ENCODE peak calls at places on chromosomes 7 and 10, in six cellular contexts. One of them, this sample, is unnamed.

GRCh38 chr10:3769511-3769910 is 15.5 kb downstream of the KLF6 start:
- DNase-seq in astrocyte: no peak
- DNase-seq in A549: no peak
- DNase-seq in colonic mucosa: no peak
- DNase-seq in brain microvascular endothelial cell: no peak
- DNase-seq in fibroblast of lung: no peak
- DNase-seq in this sample: no peak

GRCh38 chr10:26969145-26969926 is 108.6 kb upstream of the ABI1 start:
- DNase-seq in astrocyte: no peak
- DNase-seq in A549: no peak
- DNase-seq in colonic mucosa: no peak
- DNase-seq in brain microvascular endothelial cell: no peak
- DNase-seq in fibroblast of lung: no peak
- DNase-seq in this sample: peak; percentile 1

GRCh38 chr7:148116954-148117353 is 473.6 kb upstream of the C7orf33 start:
- DNase-seq in astrocyte: no peak
- DNase-seq in A549: no peak
- DNase-seq in colonic mucosa: no peak
- DNase-seq in brain microvascular endothelial cell: no peak
- DNase-seq in fibroblast of lung: no peak
- DNase-seq in this sample: no peak

GRCh38 chr7:7869036-7869435 is 99.6 kb upstream of the GLCCI1 start:
- DNase-seq in astrocyte: no peak
- DNase-seq in A549: no peak
- DNase-seq in colonic mucosa: no peak
- DNase-seq in brain microvascular endothelial cell: no peak
- DNase-seq in fibroblast of lung: no peak
- DNase-seq in this sample: no peak

GRCh38 chr10:38038107-38038931 is 27.8 kb downstream of the ZNF33A start:
- DNase-seq in astrocyte: no peak
- DNase-seq in A549: no peak
- DNase-seq in colonic mucosa: no peak
- DNase-seq in brain microvascular endothelial cell: no peak
- DNase-seq in fibroblast of lung: no peak
- DNase-seq in this sample: no peak

GRCh38 chr7:128236924-128237586 is 4.0 kb upstream of the LEP start:
- DNase-seq in astrocyte: peak; percentile 77
- DNase-seq in A549: peak; percentile 32
- DNase-seq in colonic mucosa: no peak
- DNase-seq in brain microvascular endothelial cell: peak; percentile 84
- DNase-seq in fibroblast of lung: peak; percentile 82
- DNase-seq in this sample: peak; percentile 62

GRCh38 chr10:52394246-52394645 is 80.2 kb downstream of the DKK1 start:
- DNase-seq in astrocyte: no peak
- DNase-seq in A549: no peak
- DNase-seq in colonic mucosa: no peak
- DNase-seq in brain microvascular endothelial cell: no peak
- DNase-seq in fibroblast of lung: no peak
- DNase-seq in this sample: no peak

GRCh38 chr7:132614428-132615076 is 38.3 kb upstream of the PLXNA4 start:
- DNase-seq in astrocyte: no peak
- DNase-seq in A549: no peak
- DNase-seq in colonic mucosa: peak; percentile 31
- DNase-seq in brain microvascular endothelial cell: no peak
- DNase-seq in fibroblast of lung: peak; percentile 25
- DNase-seq in this sample: no peak

GRCh38 chr10:126663880-126664279 is 6.6 kb downstream of the C10orf90 start:
- DNase-seq in astrocyte: peak; percentile 93
- DNase-seq in A549: peak; percentile 5
- DNase-seq in colonic mucosa: no peak
- DNase-seq in brain microvascular endothelial cell: peak; percentile 81
- DNase-seq in fibroblast of lung: peak; percentile 94
- DNase-seq in this sample: peak; percentile 41

GRCh38 chr7:40884226-40884625 is 749.4 kb downstream of the SUGCT start:
- DNase-seq in astrocyte: peak; percentile 36
- DNase-seq in A549: no peak
- DNase-seq in colonic mucosa: no peak
- DNase-seq in brain microvascular endothelial cell: peak; percentile 60
- DNase-seq in fibroblast of lung: peak; percentile 50
- DNase-seq in this sample: no peak

GRCh38 chr7:96327429-96327828 is 5.5 kb upstream of the SLC25A13 start:
- DNase-seq in astrocyte: no peak
- DNase-seq in A549: no peak
- DNase-seq in colonic mucosa: peak; percentile 94
- DNase-seq in brain microvascular endothelial cell: no peak
- DNase-seq in fibroblast of lung: no peak
- DNase-seq in this sample: no peak

GRCh38 chr7:34277016-34277800 is 371.9 kb downstream of the BMPER start:
- DNase-seq in astrocyte: peak; percentile 74
- DNase-seq in A549: no peak
- DNase-seq in colonic mucosa: no peak
- DNase-seq in brain microvascular endothelial cell: peak; percentile 78
- DNase-seq in fibroblast of lung: peak; percentile 81
- DNase-seq in this sample: no peak

GRCh38 chr10:113528876-113529275 is 24.0 kb upstream of the HABP2 start:
- DNase-seq in astrocyte: no peak
- DNase-seq in A549: no peak
- DNase-seq in colonic mucosa: no peak
- DNase-seq in brain microvascular endothelial cell: no peak
- DNase-seq in fibroblast of lung: no peak
- DNase-seq in this sample: no peak

GRCh38 chr10:9069136-9069535 is 1014.6 kb downstream of the GATA3 start:
- DNase-seq in astrocyte: peak; percentile 50
- DNase-seq in A549: no peak
- DNase-seq in colonic mucosa: no peak
- DNase-seq in brain microvascular endothelial cell: no peak
- DNase-seq in fibroblast of lung: peak; percentile 67
- DNase-seq in this sample: no peak

GRCh38 chr10:31143331-31143935 is 111.8 kb upstream of the ZNF438 start:
- DNase-seq in astrocyte: peak; percentile 58
- DNase-seq in A549: no peak
- DNase-seq in colonic mucosa: no peak
- DNase-seq in brain microvascular endothelial cell: no peak
- DNase-seq in fibroblast of lung: peak; percentile 64
- DNase-seq in this sample: no peak

DNA sequence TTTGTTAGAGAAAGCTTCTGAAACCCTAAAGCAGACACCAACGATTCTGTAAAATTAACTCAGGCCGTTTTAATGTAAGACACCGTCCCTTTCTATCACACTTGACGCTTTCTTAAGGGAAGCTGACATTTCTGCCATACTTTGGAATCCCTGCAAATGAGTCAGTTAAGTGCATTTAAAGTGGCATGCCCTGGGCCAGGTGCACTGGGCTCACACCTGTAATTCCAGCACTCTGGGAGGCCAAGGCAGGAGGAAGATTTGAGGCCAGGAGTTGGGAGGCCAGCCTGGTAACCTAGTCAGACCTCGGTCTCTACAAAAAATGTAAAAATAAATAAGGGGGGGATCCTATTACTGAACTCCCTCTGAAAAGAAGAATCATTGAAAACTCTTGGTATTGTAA is 4.4 kb downstream of the UBE2H start:
- DNase-seq in astrocyte: no peak
- DNase-seq in A549: no peak
- DNase-seq in colonic mucosa: no peak
- DNase-seq in brain microvascular endothelial cell: no peak
- DNase-seq in fibroblast of lung: no peak
- DNase-seq in this sample: no peak
- H3K4me3 ChIP-seq in astrocyte: no peak overlapping the region
- H3K4me3 ChIP-seq in A549: peak overlapping the region; percentile 73
- H3K4me3 ChIP-seq in colonic mucosa: no peak overlapping the region
- H3K4me3 ChIP-seq in brain microvascular endothelial cell: no peak overlapping the region
- H3K4me3 ChIP-seq in fibroblast of lung: peak overlapping the region; percentile 38
- H3K4me3 ChIP-seq in this sample: no peak overlapping the region

DNA sequence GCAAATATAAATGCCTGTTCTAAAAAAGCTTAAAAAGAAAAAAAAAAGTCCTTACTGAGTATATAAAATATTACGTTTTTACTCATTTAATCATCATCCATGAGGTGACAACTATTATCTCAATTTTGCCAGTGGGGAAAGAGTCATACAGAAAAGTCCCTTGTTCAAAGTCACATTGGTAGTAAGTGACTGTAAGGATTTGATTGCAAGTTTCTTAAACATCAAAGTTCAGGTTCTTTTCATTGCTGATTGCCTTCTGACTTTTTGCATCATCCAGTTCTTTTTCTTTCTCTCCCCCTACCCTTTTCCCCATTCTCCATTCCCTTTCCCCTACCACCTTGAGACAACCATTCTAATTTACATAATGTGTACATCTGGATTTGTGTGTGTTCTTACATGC is 363.3 kb downstream of the NRG3 start:
- DNase-seq in astrocyte: no peak
- DNase-seq in A549: no peak
- DNase-seq in colonic mucosa: no peak
- DNase-seq in brain microvascular endothelial cell: no peak
- DNase-seq in fibroblast of lung: no peak
- DNase-seq in this sample: no peak
- TF ChIP-seq CTCF in astrocyte: no peak
- TF ChIP-seq CTCF in A549: no peak
- TF ChIP-seq CTCF in colonic mucosa: no peak
- TF ChIP-seq CTCF in brain microvascular endothelial cell: no peak
- TF ChIP-seq CTCF in fibroblast of lung: no peak
- TF ChIP-seq CTCF in this sample: no peak

DNA sequence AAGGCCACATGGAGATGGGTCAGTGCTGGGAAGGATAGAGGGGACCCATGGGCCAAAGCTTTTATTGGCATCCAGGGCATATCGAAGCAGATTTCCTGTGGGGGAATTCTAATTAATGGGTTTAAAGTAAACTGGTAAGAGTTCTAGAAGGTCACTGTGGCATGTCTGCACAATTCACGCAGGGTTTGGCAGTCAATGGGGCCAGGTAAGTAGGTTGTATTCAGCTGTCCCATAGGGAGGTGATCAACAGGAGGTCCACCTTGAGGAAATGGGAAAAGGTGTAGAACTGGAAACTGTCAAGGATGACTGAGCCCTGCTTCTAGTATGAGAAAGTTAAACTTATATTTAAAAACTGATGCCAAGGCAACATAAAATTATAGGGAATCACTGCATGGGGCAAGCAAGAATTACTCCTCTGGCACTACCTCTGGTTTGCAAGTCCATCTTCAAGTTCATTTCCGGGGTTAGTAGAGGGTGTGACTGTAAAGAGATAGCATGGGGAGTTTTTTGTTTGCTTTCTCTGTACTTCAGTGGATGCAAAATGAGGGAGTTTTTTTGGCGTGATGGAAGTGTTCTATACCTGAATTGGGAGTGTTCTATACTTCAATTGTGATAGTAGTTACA is 22.5 kb downstream of the TBC1D12 start:
- DNase-seq in astrocyte: no peak
- DNase-seq in A549: no peak
- DNase-seq in colonic mucosa: no peak
- DNase-seq in brain microvascular endothelial cell: no peak
- DNase-seq in fibroblast of lung: no peak
- DNase-seq in this sample: no peak
- H3K4me3 ChIP-seq in astrocyte: no peak overlapping the region
- H3K4me3 ChIP-seq in A549: no peak overlapping the region
- H3K4me3 ChIP-seq in colonic mucosa: no peak overlapping the region
- H3K4me3 ChIP-seq in brain microvascular endothelial cell: no peak overlapping the region
- H3K4me3 ChIP-seq in fibroblast of lung: no peak overlapping the region
- H3K4me3 ChIP-seq in this sample: no peak overlapping the region

GRCh38 chr7:26657139-26657753 is 207.1 kb downstream of the SKAP2 start:
- DNase-seq in astrocyte: no peak
- DNase-seq in A549: no peak
- DNase-seq in colonic mucosa: no peak
- DNase-seq in brain microvascular endothelial cell: no peak
- DNase-seq in fibroblast of lung: no peak
- DNase-seq in this sample: no peak
- TF ChIP-seq CTCF in astrocyte: no peak
- TF ChIP-seq CTCF in A549: no peak
- TF ChIP-seq CTCF in colonic mucosa: no peak
- TF ChIP-seq CTCF in brain microvascular endothelial cell: peak; percentile 18
- TF ChIP-seq CTCF in fibroblast of lung: no peak
- TF ChIP-seq CTCF in this sample: no peak

GRCh38 chr10:122230222-122230621 is 40.9 kb upstream of the BTBD16 start:
- DNase-seq in astrocyte: no peak
- DNase-seq in A549: no peak
- DNase-seq in colonic mucosa: no peak
- DNase-seq in brain microvascular endothelial cell: no peak
- DNase-seq in fibroblast of lung: no peak
- DNase-seq in this sample: no peak
- H3K4me3 ChIP-seq in astrocyte: no peak overlapping the region
- H3K4me3 ChIP-seq in A549: no peak overlapping the region
- H3K4me3 ChIP-seq in colonic mucosa: no peak overlapping the region
- H3K4me3 ChIP-seq in brain microvascular endothelial cell: no peak overlapping the region
- H3K4me3 ChIP-seq in fibroblast of lung: no peak overlapping the region
- H3K4me3 ChIP-seq in this sample: no peak overlapping the region

GRCh38 chr7:13359656-13360055 is 629.8 kb downstream of the ETV1 start:
- DNase-seq in astrocyte: no peak
- DNase-seq in A549: no peak
- DNase-seq in colonic mucosa: no peak
- DNase-seq in brain microvascular endothelial cell: no peak
- DNase-seq in fibroblast of lung: no peak
- DNase-seq in this sample: no peak
- TF ChIP-seq CTCF in astrocyte: no peak
- TF ChIP-seq CTCF in A549: no peak
- TF ChIP-seq CTCF in colonic mucosa: no peak
- TF ChIP-seq CTCF in brain microvascular endothelial cell: no peak
- TF ChIP-seq CTCF in fibroblast of lung: no peak
- TF ChIP-seq CTCF in this sample: peak; percentile 24

GRCh38 chr7:2066251-2066919 is 166.4 kb downstream of the MAD1L1 start:
- DNase-seq in astrocyte: no peak
- DNase-seq in A549: no peak
- DNase-seq in colonic mucosa: no peak
- DNase-seq in brain microvascular endothelial cell: no peak
- DNase-seq in fibroblast of lung: no peak
- DNase-seq in this sample: no peak
- H3K4me3 ChIP-seq in astrocyte: no peak overlapping the region
- H3K4me3 ChIP-seq in A549: no peak overlapping the region
- H3K4me3 ChIP-seq in colonic mucosa: no peak overlapping the region
- H3K4me3 ChIP-seq in brain microvascular endothelial cell: no peak overlapping the region
- H3K4me3 ChIP-seq in fibroblast of lung: no peak overlapping the region
- H3K4me3 ChIP-seq in this sample: no peak overlapping the region

DNA sequence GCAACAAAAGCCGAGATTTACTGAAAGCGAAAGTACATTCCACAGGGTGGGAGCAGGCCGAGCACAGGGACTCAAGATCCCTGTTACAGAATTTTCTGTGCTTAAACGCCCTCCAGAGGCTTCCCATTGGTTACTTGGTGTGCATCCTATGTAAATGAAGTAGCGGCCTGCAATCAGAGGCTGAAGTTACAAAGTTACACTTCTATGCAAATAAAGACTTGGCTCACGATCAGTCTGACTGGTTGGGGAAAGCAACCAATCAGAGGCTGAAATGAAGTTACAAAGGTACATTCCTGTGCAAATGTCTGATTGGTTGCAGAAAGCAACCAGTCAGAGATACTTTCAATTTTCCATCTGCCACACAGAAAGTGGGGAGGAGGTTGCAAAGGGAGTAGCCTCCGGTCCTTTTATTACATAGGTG is 4.1 kb downstream of the ACBD7 start:
- DNase-seq in astrocyte: peak; percentile 99
- DNase-seq in A549: peak; percentile 66
- DNase-seq in colonic mucosa: peak; percentile 61
- DNase-seq in brain microvascular endothelial cell: peak; percentile 99
- DNase-seq in fibroblast of lung: peak; percentile 99
- DNase-seq in this sample: peak; percentile 92
- TF ChIP-seq CTCF in astrocyte: no peak
- TF ChIP-seq CTCF in A549: no peak
- TF ChIP-seq CTCF in colonic mucosa: no peak
- TF ChIP-seq CTCF in brain microvascular endothelial cell: peak; percentile 15
- TF ChIP-seq CTCF in fibroblast of lung: peak; percentile 24
- TF ChIP-seq CTCF in this sample: no peak

This sample was measured in AG09309.